ENCODE peak calls at places on chromosomes 16 and 17, in seven cellular contexts. M, F, G, Z, P, B and T are unnamed samples.

GRCh38 chr16:84836234-84836647 is 16.5 kb downstream of the CRISPLD2 start:
- DNase-seq in M (peak; percentile 100), B (no peak), F (peak; percentile 100), P (peak; percentile 100), Z (peak; percentile 97), G (no peak), T (no peak)

GRCh38 chr17:5635949-5636348 is 51.6 kb upstream of the NLRP1 start:
- DNase-seq in M (no peak), Z (no peak), F (no peak), G (no peak), P (no peak), B (no peak), T (no peak)

GRCh38 chr16:87350681-87351319 is 32.8 kb downstream of the FBXO31 start:
- DNase-seq in M (peak; percentile 48), F (peak; percentile 82), P (peak; percentile 43), G (no peak), Z (no peak), B (no peak), T (peak; percentile 71)

GRCh38 chr17:82229686-82230626 is 1.1 kb downstream of the SLC16A3 start:
- DNase-seq in F (peak; percentile 98), Z (no peak), P (no peak), M (no peak), G (peak; percentile 42), B (no peak), T (no peak)

GRCh38 chr16:46732561-46732960 is 15.6 kb downstream of the MYLK3 start:
- DNase-seq in G (no peak), F (no peak), P (no peak), M (no peak), Z (no peak), B (no peak), T (no peak)

GRCh38 chr17:7002288-7003047 is 6.6 kb downstream of the ALOX12 start:
- DNase-seq in G (no peak), P (no peak), F (no peak), M (no peak), B (no peak), Z (no peak), T (no peak)

GRCh38 chr16:58002936-58003335 is 1.7 kb downstream of the USB1 start:
- DNase-seq in F (no peak), Z (no peak), B (no peak), M (no peak), G (no peak), P (no peak), T (peak; percentile 9)

GRCh38 chr16:19245326-19245925 is 40.1 kb upstream of the CLEC19A start:
- DNase-seq in G (no peak), Z (no peak), B (no peak), P (no peak), F (no peak), M (no peak), T (no peak)

GRCh38 chr16:68367891-68368601 is 57.2 kb downstream of the PRMT7 start:
- DNase-seq in M (no peak), P (no peak), Z (no peak), G (no peak), F (peak; percentile 71), B (no peak), T (no peak)

GRCh38 chr16:53545433-53545832 is 42.4 kb upstream of the AKTIP start:
- DNase-seq in Z (no peak), F (no peak), M (peak; percentile 6), G (no peak), P (no peak), B (no peak), T (no peak)

GRCh38 chr16:14036869-14037268 is 34.2 kb upstream of the MRTFB start:
- DNase-seq in P (no peak), B (no peak), F (no peak), Z (no peak), G (no peak), M (no peak), T (no peak)

GRCh38 chr16:2584742-2585650 is 47.2 kb downstream of the PDPK1 start:
- DNase-seq in G (no peak), M (no peak), F (peak; percentile 90), Z (no peak), P (peak; percentile 16), B (no peak), T (no peak)

GRCh38 chr17:9381068-9381467 is 194.6 kb downstream of the STX8 start:
- DNase-seq in P (peak; percentile 52), G (no peak), M (no peak), F (peak; percentile 76), B (no peak), Z (no peak), T (no peak)

GRCh38 chr17:72192409-72193192 is 71.8 kb downstream of the SOX9 start:
- DNase-seq in Z (peak; percentile 4), B (no peak), F (peak; percentile 89), P (peak; percentile 98), M (peak; percentile 97), G (no peak), T (no peak)

GRCh38 chr16:4675864-4676786 is 17.2 kb upstream of the NUDT16L1 start:
- DNase-seq in Z (no peak), P (no peak), B (no peak), F (peak; percentile 68), M (no peak), G (no peak), T (no peak)

GRCh38 chr16:82358161-82358560 is 188.1 kb upstream of the MPHOSPH6 start:
- DNase-seq in P (no peak), Z (no peak), G (no peak), B (no peak), F (no peak), M (no peak), T (no peak)

GRCh38 chr16:25403852-25404251 is 146.2 kb upstream of the ZKSCAN2 start:
- DNase-seq in F (no peak), G (no peak), P (no peak), B (no peak), M (no peak), Z (no peak), T (no peak)

GRCh38 chr17:62963296-62963695 is 2.7 kb upstream of the TANC2 start:
- DNase-seq in B (no peak), G (no peak), F (peak; percentile 94), P (peak; percentile 90), Z (peak; percentile 69), M (peak; percentile 91), T (no peak)

GRCh38 chr16:26762596-26762995 is 304.1 kb upstream of the C16orf82 start:
- DNase-seq in P (no peak), B (no peak), M (no peak), G (no peak), Z (no peak), F (no peak), T (no peak)

GRCh38 chr17:55691666-55692065 is 31.0 kb downstream of the TMEM100 start:
- DNase-seq in G (no peak), B (no peak), Z (no peak), M (no peak), P (no peak), F (no peak), T (no peak)

GRCh38 chr17:57944796-57945362 is 10.3 kb downstream of the CUEDC1 start:
- DNase-seq in F (no peak), G (no peak), Z (no peak), M (peak; percentile 47), P (no peak), B (no peak), T (no peak)

GRCh38 chr16:89670496-89671431 is 13.1 kb downstream of the SPATA33 start:
- DNase-seq in G (no peak), F (peak; percentile 92), P (peak; percentile 57), M (peak; percentile 18), Z (peak; percentile 51), B (no peak), T (no peak)

GRCh38 chr16:81797443-81797842 is 18.4 kb downstream of the PLCG2 start:
- DNase-seq in Z (no peak), G (peak; percentile 82), P (no peak), M (no peak), F (no peak), B (peak; percentile 67), T (no peak)

GRCh38 chr17:4365628-4366311 is 705 bp downstream of the UBE2G1 start:
- DNase-seq in G (no peak), F (no peak), M (no peak), Z (peak; percentile 24), B (no peak), P (no peak), T (peak; percentile 71)

GRCh38 chr17:74737299-74738050 is 419 bp downstream of the RAB37 start:
- DNase-seq in B (peak; percentile 66), Z (no peak), F (peak; percentile 86), M (no peak), P (no peak), G (peak; percentile 52), T (peak; percentile 68)
- TF ChIP-seq CTCF in B (peak; percentile 65), Z (peak; percentile 28), F (peak; percentile 29), M (peak; percentile 25), P (peak; percentile 33), G (peak; percentile 70), T (peak; percentile 34)

DNA sequence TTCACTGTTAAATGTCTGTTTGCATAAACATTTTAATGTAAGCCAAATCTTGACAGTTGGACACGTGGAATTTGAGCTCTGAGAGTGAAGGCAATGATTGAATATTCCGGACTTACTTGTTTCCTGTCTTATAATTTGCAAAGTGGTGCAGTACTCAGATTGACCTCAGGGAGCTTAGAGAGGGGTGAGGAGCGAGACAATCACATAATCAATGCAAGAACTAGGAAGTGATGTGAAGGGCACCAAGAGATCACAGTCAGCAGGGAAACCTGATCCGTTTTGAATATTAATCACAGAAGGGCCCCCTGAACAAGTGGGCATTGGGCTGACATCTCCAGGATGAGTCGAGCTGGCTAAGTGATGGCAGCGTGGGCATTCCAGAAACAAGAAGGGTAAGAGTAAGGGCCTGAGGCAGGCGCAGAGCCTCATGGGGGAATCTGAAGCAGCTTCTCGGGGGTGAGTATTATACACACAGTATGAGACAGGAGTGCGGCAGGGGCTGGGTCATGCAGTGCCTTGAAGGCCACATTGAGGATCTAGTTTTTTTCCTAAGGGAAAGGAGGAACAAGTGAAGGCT is 26.1 kb downstream of the TEX2 start:
- DNase-seq in F (no peak), P (no peak), G (no peak), Z (no peak), M (no peak), B (no peak), T (no peak)
- TF ChIP-seq CTCF in F (peak; percentile 40), P (peak; percentile 16), G (peak; percentile 1), Z (no peak), M (peak; percentile 38), B (no peak), T (peak; percentile 69)

DNA sequence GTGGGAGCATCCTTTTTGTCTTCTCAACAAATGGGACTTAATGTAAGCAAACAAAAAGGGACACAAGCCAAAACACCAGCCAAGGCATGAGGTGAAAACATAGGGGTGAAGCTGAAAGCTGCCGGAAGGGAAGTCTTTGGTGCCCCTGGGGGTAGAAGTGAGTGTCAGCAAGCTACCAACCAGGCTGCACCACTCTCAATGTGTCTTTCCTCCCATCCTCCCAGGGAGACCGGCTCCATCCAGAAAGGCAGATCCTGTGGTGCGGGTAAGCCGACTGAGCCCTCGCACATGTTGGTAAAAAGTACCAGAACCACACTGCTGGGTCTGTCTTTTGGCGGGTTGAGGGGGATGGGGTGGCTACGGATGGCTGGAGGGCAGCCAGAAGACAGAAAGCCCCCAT is 52.0 kb upstream of the SREBF1 start:
- DNase-seq in P (peak; percentile 11), M (no peak), G (no peak), F (peak; percentile 94), B (no peak), Z (no peak), T (no peak)
- TF ChIP-seq CTCF in P (peak; percentile 29), M (peak; percentile 8), G (peak; percentile 46), F (peak; percentile 27), B (no peak), Z (no peak), T (peak; percentile 23)

DNA sequence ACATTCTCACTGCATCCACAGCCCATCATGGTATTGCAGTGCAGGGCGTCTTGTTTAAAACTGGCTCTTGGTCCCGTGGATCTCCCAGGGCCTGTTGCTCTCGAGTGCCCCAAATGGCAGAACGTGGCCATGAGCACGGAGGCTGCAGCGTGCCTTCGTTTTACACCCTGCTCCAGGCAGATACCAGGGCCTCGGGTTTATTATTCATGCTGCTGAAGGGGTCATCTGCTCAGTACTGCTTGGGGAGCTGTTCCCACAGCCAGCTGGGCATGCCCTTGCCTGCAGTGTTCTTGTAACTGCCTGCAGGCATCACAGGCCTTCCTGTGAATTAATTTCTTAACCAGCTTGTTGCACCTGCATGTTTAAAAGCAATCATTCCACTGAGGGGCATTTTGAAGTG is 129.7 kb upstream of the CHMP6 start:
- DNase-seq in Z (peak; percentile 89), G (no peak), F (no peak), M (peak; percentile 23), B (no peak), P (peak; percentile 30), T (peak; percentile 47)
- TF ChIP-seq CTCF in Z (peak; percentile 52), G (no peak), F (peak; percentile 43), M (peak; percentile 46), B (no peak), P (peak; percentile 37), T (no peak)